ENCODE peak calls at places on chromosomes 12 and 14, in nine cellular contexts. R, I, Z, V, L, K, W, Q and N are unnamed samples.

GRCh38 chr14:21023174-21023573 is 1.7 kb downstream of the NDRG2 start:
- DNase-seq in R (no peak), I (peak), Z (no peak), V (no peak), L (no peak), K (no peak), W (no peak), Q (no peak), N (no peak)

GRCh38 chr12:7995266-7995963 is 37.1 kb upstream of the FOXJ2 start:
- DNase-seq in R (peak), I (peak), Z (peak), V (peak), L (peak), K (peak), W (peak), Q (peak), N (peak)

GRCh38 chr14:68611611-68612010 is 181.3 kb downstream of the ZFP36L1 start:
- DNase-seq in R (no peak), I (no peak), Z (no peak), V (no peak), L (no peak), K (no peak), W (no peak), Q (no peak), N (no peak)

GRCh38 chr12:105561981-105562726 is 231.7 kb downstream of the C12orf75 start:
- DNase-seq in R (peak), I (peak), Z (no peak), V (no peak), L (peak), K (no peak), W (no peak), Q (peak), N (no peak)

GRCh38 chr12:121966959-121967358 is 48.6 kb downstream of the CFAP251 start:
- DNase-seq in R (no peak), I (no peak), Z (no peak), V (no peak), L (no peak), K (no peak), W (no peak), Q (no peak), N (no peak)

GRCh38 chr12:19224746-19225145 is 95.2 kb downstream of the PLEKHA5 start:
- DNase-seq in R (no peak), I (no peak), Z (no peak), V (no peak), L (no peak), K (no peak), W (no peak), Q (no peak), N (no peak)

GRCh38 chr12:7155471-7156034 is 25.4 kb downstream of the CLSTN3 start:
- DNase-seq in R (no peak), I (no peak), Z (no peak), V (no peak), L (no peak), K (no peak), W (no peak), Q (no peak), N (no peak)

GRCh38 chr14:72745546-72745945 is 148.4 kb downstream of the DPF3 start:
- DNase-seq in R (no peak), I (no peak), Z (no peak), V (no peak), L (peak), K (no peak), W (no peak), Q (no peak), N (no peak)

GRCh38 chr12:63056649-63057048 is 94.4 kb downstream of the AVPR1A start:
- DNase-seq in R (no peak), I (no peak), Z (no peak), V (no peak), L (no peak), K (no peak), W (no peak), Q (no peak), N (no peak)

GRCh38 chr12:95480230-95480629 is 6.3 kb downstream of the METAP2 start:
- DNase-seq in R (no peak), I (no peak), Z (no peak), V (no peak), L (no peak), K (no peak), W (no peak), Q (no peak), N (no peak)

GRCh38 chr12:95487024-95487423 is 13.1 kb downstream of the METAP2 start:
- DNase-seq in R (no peak), I (no peak), Z (no peak), V (no peak), L (no peak), K (no peak), W (no peak), Q (no peak), N (no peak)

GRCh38 chr12:95481888-95482287 is 7.9 kb downstream of the METAP2 start:
- DNase-seq in R (no peak), I (no peak), Z (no peak), V (no peak), L (no peak), K (no peak), W (no peak), Q (no peak), N (no peak)

GRCh38 chr12:95484524-95484923 is 10.6 kb downstream of the METAP2 start:
- DNase-seq in R (no peak), I (no peak), Z (no peak), V (no peak), L (no peak), K (no peak), W (no peak), Q (no peak), N (no peak)

DNA sequence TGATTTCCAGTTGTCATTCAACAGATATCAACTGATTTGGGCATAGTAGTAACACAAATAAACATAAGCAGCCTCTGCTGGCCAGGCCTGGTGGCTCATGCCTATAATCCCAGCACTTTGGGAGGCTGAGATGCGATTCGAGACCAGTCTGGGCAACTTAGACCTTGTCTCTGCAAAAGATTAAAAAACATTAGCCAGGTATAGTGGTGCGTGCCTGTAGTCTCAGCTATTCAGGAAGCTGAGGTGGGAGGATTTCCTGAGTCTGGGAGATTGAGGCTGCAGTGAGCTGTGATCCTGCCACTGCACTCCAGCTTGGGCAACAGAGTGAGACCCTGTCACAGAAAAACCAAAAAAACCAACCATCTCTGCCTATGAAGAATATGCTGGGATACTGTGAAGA is 7.1 kb downstream of the METAP2 start:
- DNase-seq in R (no peak), I (no peak), Z (no peak), V (no peak), L (no peak), K (no peak), W (no peak), Q (no peak), N (no peak)
- TF ChIP-seq CTCF in R (no peak), I (no peak), Z (no peak), V (no peak), L (no peak), K (no peak), W (no peak), Q (no peak), N (no peak)

DNA sequence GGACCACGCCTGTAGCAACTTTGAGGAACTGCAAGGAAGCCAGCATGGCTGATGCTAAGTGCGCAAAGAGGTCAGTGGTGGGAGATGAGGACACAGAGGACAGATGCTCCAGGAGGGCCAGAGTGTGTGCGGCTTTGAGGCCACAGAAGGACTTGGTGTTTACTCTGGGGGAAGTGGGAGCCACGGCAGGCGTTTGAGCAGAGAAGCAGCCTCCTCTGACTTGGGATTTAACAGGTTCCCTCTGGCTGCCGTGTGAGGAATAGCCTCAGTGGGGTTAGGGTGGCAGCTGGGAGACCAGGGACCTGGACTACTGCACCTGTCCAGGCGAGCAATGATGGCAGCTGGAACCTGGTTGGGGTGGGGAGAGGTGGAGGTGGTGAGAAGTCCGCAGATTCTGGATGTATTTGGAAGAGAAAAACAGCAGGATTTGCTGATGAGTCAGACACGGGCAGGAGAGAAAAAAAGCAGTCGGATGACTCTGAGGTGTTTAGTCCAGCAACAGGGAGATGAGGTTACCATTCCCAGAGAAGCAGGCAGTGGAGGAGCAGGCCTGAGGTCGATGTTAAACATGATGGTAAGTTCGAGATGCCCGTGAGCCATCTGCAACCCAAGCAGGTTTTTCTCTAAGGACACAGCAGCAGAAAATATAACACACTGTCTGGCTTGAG is 143.5 kb downstream of the SCARB1 start:
- DNase-seq in R (no peak), I (no peak), Z (no peak), V (no peak), L (peak), K (no peak), W (no peak), Q (no peak), N (no peak)
- TF ChIP-seq CTCF in R (no peak), I (peak), Z (no peak), V (no peak), L (peak), K (no peak), W (peak), Q (peak), N (no peak)

GRCh38 chr12:59084758-59085383 is 164.6 kb upstream of the LRIG3 start:
- DNase-seq in R (peak), I (peak), Z (peak), V (no peak), L (peak), K (no peak), W (no peak), Q (no peak), N (no peak)
- TF ChIP-seq CTCF in R (no peak), I (no peak), Z (no peak), V (no peak), L (peak), K (no peak), W (no peak), Q (no peak), N (no peak)

DNA sequence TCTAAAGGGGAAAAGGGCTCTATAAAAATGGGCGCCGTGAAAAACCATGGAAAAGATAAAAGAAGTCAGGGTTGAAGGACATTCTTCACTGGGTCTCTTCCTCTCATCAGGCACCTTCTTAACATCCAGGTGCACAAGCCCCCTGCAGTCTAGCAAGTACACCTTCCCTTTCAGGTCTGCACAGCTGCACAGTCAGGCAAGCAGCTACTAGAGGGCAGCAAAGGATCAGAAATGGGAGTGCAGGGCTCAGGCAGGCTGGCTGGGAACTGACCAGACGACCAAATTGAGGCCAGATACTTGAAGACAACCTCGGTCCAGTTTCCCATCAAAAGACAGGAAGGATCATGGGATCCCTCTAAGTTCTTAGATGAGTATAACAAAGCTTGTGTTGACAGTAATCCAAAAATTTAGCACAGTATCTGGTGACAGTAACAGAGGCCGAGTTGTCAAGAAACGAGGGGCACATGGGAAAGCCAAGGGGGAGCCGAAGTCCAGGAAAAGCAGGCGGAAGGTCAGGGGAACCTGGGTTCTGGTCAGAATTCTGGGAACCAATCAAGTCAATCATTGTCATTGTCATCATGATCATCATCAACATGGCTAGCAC is 10.1 kb upstream of the GRIP1 start:
- DNase-seq in R (peak), I (peak), Z (peak), V (peak), L (no peak), K (peak), W (no peak), Q (no peak), N (peak)
- TF ChIP-seq CTCF in R (peak), I (peak), Z (peak), V (peak), L (peak), K (peak), W (no peak), Q (no peak), N (peak)

DNA sequence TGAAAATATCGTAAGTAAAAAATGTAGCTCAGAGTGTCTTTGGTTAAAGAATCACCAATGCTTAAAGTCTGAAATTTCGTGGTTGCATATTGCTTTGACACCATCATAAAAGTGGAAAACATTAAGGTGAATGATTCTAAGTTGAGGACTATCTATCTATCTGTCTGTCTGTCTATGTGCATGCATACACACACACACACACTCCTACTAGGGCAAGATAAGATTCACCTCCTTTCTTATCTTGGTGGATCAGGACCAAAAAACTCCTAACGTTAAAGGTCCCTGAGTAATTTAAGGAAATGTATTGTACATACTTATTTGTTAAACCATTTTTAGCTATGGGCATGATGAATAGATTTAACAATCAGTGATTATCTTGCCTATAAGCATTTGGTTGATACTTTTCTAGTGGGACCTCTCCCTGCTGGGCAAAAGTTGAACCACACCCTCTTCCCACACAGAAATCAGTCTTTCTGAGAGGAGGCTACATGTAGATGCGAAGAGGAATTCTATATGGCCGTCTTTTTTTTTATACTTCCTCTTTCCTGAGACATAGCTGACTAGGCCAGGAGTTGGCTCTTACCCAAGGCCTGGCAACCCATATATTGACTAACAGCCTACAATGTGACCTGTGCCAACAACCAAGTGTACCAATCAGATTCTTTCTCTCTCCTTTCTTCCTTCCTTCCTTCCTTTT is 19.3 kb upstream of the LLPH start:
- DNase-seq in R (no peak), I (no peak), Z (no peak), V (no peak), L (no peak), K (no peak), W (no peak), Q (no peak), N (no peak)
- TF ChIP-seq CTCF in R (no peak), I (peak), Z (no peak), V (no peak), L (no peak), K (peak), W (no peak), Q (peak), N (no peak)

GRCh38 chr12:22627351-22627750 is 2.4 kb downstream of the ETNK1 start:
- DNase-seq in R (no peak), I (no peak), Z (no peak), V (no peak), L (no peak), K (no peak), W (no peak), Q (no peak), N (no peak)

GRCh38 chr12:22624908-22625646 is at the start of gene ETNK1:
- DNase-seq in R (peak), I (peak), Z (peak), V (peak), L (peak), K (peak), W (peak), Q (peak), N (peak)

GRCh38 chr12:22626429-22626828 is 1.5 kb downstream of the ETNK1 start:
- DNase-seq in R (no peak), I (no peak), Z (no peak), V (peak), L (peak), K (peak), W (no peak), Q (no peak), N (no peak)

GRCh38 chr12:22625671-22626251 is 790 bp downstream of the ETNK1 start:
- DNase-seq in R (peak), I (peak), Z (peak), V (peak), L (peak), K (peak), W (peak), Q (no peak), N (peak)

DNA sequence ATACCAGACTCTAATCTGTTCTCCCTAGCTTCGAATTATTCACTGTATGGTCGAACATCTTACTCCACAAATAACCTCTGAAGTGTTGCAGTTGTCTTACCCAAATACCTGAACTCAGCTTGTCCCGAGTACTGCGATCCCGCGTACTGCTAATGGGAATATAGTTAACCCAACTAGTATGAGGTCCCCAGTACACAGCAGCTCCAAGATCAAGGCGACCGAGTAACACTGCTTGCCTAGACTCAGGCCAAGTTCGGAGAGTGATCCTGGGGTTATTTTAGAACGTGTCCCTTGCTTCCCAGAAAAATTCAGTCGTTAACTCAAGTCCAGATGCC is 431 bp upstream of the ETNK1 start:
- DNase-seq in R (no peak), I (no peak), Z (no peak), V (no peak), L (no peak), K (no peak), W (no peak), Q (no peak), N (no peak)
- TF ChIP-seq CTCF in R (no peak), I (no peak), Z (no peak), V (no peak), L (no peak), K (no peak), W (no peak), Q (no peak), N (no peak)

GRCh38 chr12:25960926-25961325 is 2.4 kb downstream of the RASSF8 start:
- DNase-seq in R (no peak), I (no peak), Z (no peak), V (no peak), L (no peak), K (no peak), W (no peak), Q (no peak), N (no peak)

GRCh38 chr12:25957898-25958253 is 606 bp upstream of the RASSF8 start:
- DNase-seq in R (no peak), I (no peak), Z (no peak), V (peak), L (peak), K (no peak), W (no peak), Q (peak), N (no peak)

GRCh38 chr12:25958254-25959068 is at the start of gene RASSF8:
- DNase-seq in R (peak), I (peak), Z (peak), V (peak), L (peak), K (peak), W (peak), Q (no peak), N (peak)

GRCh38 chr12:25959069-25959961 is 833 bp downstream of the RASSF8 start:
- DNase-seq in R (peak), I (peak), Z (peak), V (peak), L (peak), K (peak), W (no peak), Q (peak), N (no peak)

GRCh38 chr12:25960176-25960575 is 1.7 kb downstream of the RASSF8 start:
- DNase-seq in R (peak), I (no peak), Z (no peak), V (peak), L (peak), K (no peak), W (no peak), Q (no peak), N (no peak)
- TF ChIP-seq CTCF in R (no peak), I (peak), Z (no peak), V (peak), L (peak), K (no peak), W (no peak), Q (no peak), N (no peak)

GRCh38 chr12:67111182-67111581 is 158.0 kb upstream of the CAND1 start:
- DNase-seq in R (no peak), I (no peak), Z (peak), V (no peak), L (no peak), K (no peak), W (no peak), Q (no peak), N (no peak)

GRCh38 chr12:67107235-67107634 is 161.9 kb upstream of the CAND1 start:
- DNase-seq in R (no peak), I (no peak), Z (no peak), V (peak), L (no peak), K (no peak), W (no peak), Q (no peak), N (no peak)

DNA sequence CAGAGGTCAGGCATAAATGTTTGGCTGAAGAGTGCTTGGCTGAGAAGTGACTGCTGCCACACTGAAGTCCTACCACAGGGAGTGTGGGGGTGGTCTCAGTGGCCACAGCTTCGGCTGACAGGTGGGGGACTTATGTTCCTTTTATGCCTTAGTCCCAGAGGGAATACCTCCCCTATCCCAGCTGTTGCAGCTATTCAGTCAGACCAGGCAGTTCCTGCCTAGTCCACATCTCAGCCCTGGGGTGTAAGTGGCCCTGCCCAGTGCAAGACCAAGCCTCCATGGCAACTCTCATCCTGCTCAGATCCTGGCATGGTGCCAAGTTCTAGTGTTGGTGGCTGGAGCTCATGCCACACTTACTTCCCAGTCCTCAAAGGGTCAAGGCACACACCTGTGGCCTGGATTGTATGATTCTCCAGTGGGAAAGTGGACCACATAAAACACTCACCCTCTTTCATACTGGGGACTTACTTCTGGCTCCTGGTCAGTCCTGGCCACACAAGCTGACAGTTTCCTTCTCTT is 161.3 kb upstream of the CAND1 start:
- DNase-seq in R (no peak), I (no peak), Z (no peak), V (no peak), L (no peak), K (no peak), W (no peak), Q (no peak), N (no peak)
- TF ChIP-seq CTCF in R (no peak), I (no peak), Z (no peak), V (no peak), L (no peak), K (no peak), W (no peak), Q (no peak), N (no peak)